ENCODE peak calls at places on chromosomes 16 and 17, in ten cellular contexts. T, U, V, A, I, Y, K, J, C and O are unnamed samples.

GRCh38 chr17:58136669-58137279 is 11.4 kb upstream of the OR4D1 start:
- DNase-seq in A (no peak), Y (peak), U (no peak), T (no peak), I (no peak), K (no peak), C (no peak), J (no peak), V (no peak), O (no peak)

GRCh38 chr17:80724723-80725388 is 180.2 kb downstream of the RPTOR start:
- DNase-seq in V (no peak), Y (peak), T (no peak), J (no peak), K (no peak), C (no peak), A (peak), I (no peak), U (no peak), O (no peak)

GRCh38 chr17:51260960-51261958 is 913 bp downstream of the UTP18 start:
- DNase-seq in I (no peak), U (peak), V (peak), Y (peak), T (peak), A (no peak), J (peak), K (peak), C (peak), O (peak)

GRCh38 chr17:36778458-36778857 is 158.8 kb upstream of the LHX1 start:
- DNase-seq in C (no peak), V (no peak), A (no peak), Y (no peak), U (no peak), J (no peak), I (no peak), T (no peak), K (no peak), O (no peak)

GRCh38 chr17:19645608-19646250 is 2.8 kb upstream of the ALDH3A2 start:
- DNase-seq in K (no peak), A (no peak), U (no peak), I (no peak), Y (peak), V (peak), C (no peak), T (no peak), J (no peak), O (no peak)

GRCh38 chr17:19762515-19762961 is 14.4 kb upstream of the ALDH3A1 start:
- DNase-seq in A (peak), I (peak), U (peak), Y (peak), C (no peak), K (peak), J (no peak), T (peak), V (peak), O (peak)

GRCh38 chr16:10946308-10946707 is 1.9 kb downstream of the CLEC16A start:
- DNase-seq in I (no peak), V (no peak), T (no peak), K (no peak), A (no peak), U (no peak), Y (no peak), C (no peak), J (no peak), O (no peak)

GRCh38 chr16:56763305-56763916 is 33.5 kb downstream of the NUP93 start:
- DNase-seq in I (no peak), T (no peak), K (no peak), Y (no peak), U (no peak), A (no peak), C (no peak), J (no peak), V (no peak), O (no peak)

GRCh38 chr17:74018116-74018515 is 185.4 kb upstream of the RPL38 start:
- DNase-seq in V (no peak), U (no peak), I (no peak), Y (no peak), C (no peak), K (no peak), J (no peak), A (no peak), T (no peak), O (no peak)

GRCh38 chr16:84647830-84648594 is at the start of gene KLHL36:
- DNase-seq in V (peak), C (no peak), J (no peak), K (peak), Y (peak), A (no peak), T (peak), U (peak), I (peak), O (peak)

GRCh38 chr16:84103678-84104077 is 13.1 kb downstream of the MBTPS1 start:
- DNase-seq in V (no peak), K (no peak), I (no peak), U (no peak), T (no peak), J (no peak), Y (no peak), A (no peak), C (no peak), O (no peak)

GRCh38 chr16:68972720-68973119 is 129.4 kb downstream of the TANGO6 start:
- DNase-seq in J (no peak), C (no peak), V (peak), Y (peak), T (no peak), U (no peak), A (peak), K (no peak), I (no peak), O (no peak)

GRCh38 chr17:64063766-64064224 is 43.4 kb upstream of the ICAM2 start:
- DNase-seq in T (peak), I (peak), U (peak), Y (peak), J (no peak), A (peak), C (no peak), V (peak), K (peak), O (no peak)

GRCh38 chr17:37116802-37117201 is 168.0 kb downstream of the AATF start:
- DNase-seq in V (no peak), I (no peak), U (no peak), K (no peak), A (no peak), J (no peak), Y (no peak), T (no peak), C (no peak), O (no peak)

GRCh38 chr17:62093188-62094155 is 28.4 kb upstream of the MED13 start:
- DNase-seq in Y (peak), C (no peak), T (no peak), K (no peak), U (no peak), V (peak), A (peak), I (no peak), J (no peak), O (peak)

GRCh38 chr16:84662471-84662870 is 14.2 kb downstream of the KLHL36 start:
- DNase-seq in K (no peak), U (no peak), J (no peak), I (no peak), V (no peak), T (no peak), C (no peak), Y (no peak), A (peak), O (no peak)

GRCh38 chr17:68389041-68389440 is 68.3 kb downstream of the WIPI1 start:
- DNase-seq in V (no peak), C (no peak), Y (no peak), I (no peak), J (no peak), T (no peak), U (no peak), A (no peak), K (no peak), O (peak)

GRCh38 chr16:22232277-22233049 is 26.4 kb downstream of the EEF2K start:
- DNase-seq in K (no peak), A (peak), C (no peak), Y (peak), V (no peak), I (no peak), J (no peak), T (peak), U (no peak), O (no peak)

GRCh38 chr17:39781028-39781800 is 43.5 kb downstream of the GRB7 start:
- DNase-seq in A (no peak), Y (no peak), K (no peak), I (no peak), C (no peak), J (no peak), T (no peak), U (no peak), V (peak), O (no peak)

GRCh38 chr16:4987580-4988374 is 29.6 kb downstream of the SEC14L5 start:
- DNase-seq in C (no peak), T (no peak), Y (peak), K (no peak), A (no peak), I (no peak), V (no peak), J (no peak), U (no peak), O (no peak)

GRCh38 chr16:79269211-79269863 is 331.2 kb downstream of the MAF start:
- DNase-seq in T (no peak), Y (no peak), J (no peak), U (no peak), C (no peak), A (no peak), K (no peak), V (no peak), I (no peak), O (no peak)

GRCh38 chr17:10803350-10803749 is 549 bp downstream of the TMEM238L start:
- DNase-seq in Y (no peak), I (no peak), J (no peak), V (no peak), K (no peak), C (no peak), A (no peak), T (peak), U (no peak), O (no peak)

GRCh38 chr17:2195729-2196128 is 107.9 kb downstream of the SMG6 start:
- DNase-seq in Y (no peak), T (no peak), U (no peak), K (peak), C (no peak), I (no peak), V (no peak), J (no peak), A (no peak), O (no peak)

GRCh38 chr17:66417300-66417719 is 114.9 kb downstream of the PRKCA start:
- DNase-seq in K (no peak), J (no peak), A (no peak), I (no peak), T (no peak), U (no peak), V (no peak), Y (no peak), C (no peak), O (no peak)

GRCh38 chr17:74832421-74832820 is 27.3 kb downstream of the GRIN2C start:
- DNase-seq in A (no peak), I (no peak), K (no peak), Y (no peak), J (no peak), U (no peak), V (no peak), T (no peak), C (no peak), O (no peak)

GRCh38 chr17:31696184-31696602 is 162.9 kb downstream of the COPRS start:
- DNase-seq in V (no peak), K (peak), U (peak), I (peak), C (peak), Y (no peak), T (peak), J (peak), A (peak), O (peak)

GRCh38 chr17:67440311-67441051 is 63.4 kb downstream of the PITPNC1 start:
- DNase-seq in K (no peak), C (no peak), V (peak), T (no peak), Y (no peak), U (no peak), I (no peak), A (no peak), J (no peak), O (no peak)

GRCh38 chr16:89033304-89033703 is 56.3 kb upstream of the CBFA2T3 start:
- DNase-seq in A (no peak), T (no peak), U (no peak), C (no peak), K (no peak), V (no peak), J (no peak), Y (no peak), I (no peak), O (no peak)

GRCh38 chr16:70437017-70437581 is 1.8 kb downstream of the ST3GAL2 start:
- DNase-seq in U (no peak), A (peak), V (peak), K (peak), J (no peak), I (peak), C (no peak), Y (no peak), T (no peak), O (no peak)

GRCh38 chr17:1259910-1260389 is 10.3 kb upstream of the BHLHA9 start:
- DNase-seq in A (no peak), Y (no peak), U (no peak), K (no peak), C (no peak), T (no peak), I (no peak), J (no peak), V (no peak), O (no peak)

GRCh38 chr16:4570688-4571321 is 14.7 kb downstream of the C16orf96 start:
- DNase-seq in C (no peak), Y (no peak), A (no peak), U (no peak), V (no peak), K (no peak), T (no peak), I (no peak), J (no peak), O (no peak)

GRCh38 chr17:73119631-73120030 is 27.1 kb upstream of the SLC39A11 start:
- DNase-seq in A (no peak), Y (no peak), T (no peak), J (no peak), U (no peak), K (no peak), I (no peak), V (no peak), C (no peak), O (no peak)

GRCh38 chr16:23476289-23476688 is 23.3 kb upstream of the COG7 start:
- DNase-seq in T (no peak), Y (no peak), J (no peak), C (no peak), A (no peak), U (no peak), I (no peak), K (no peak), V (no peak), O (no peak)

GRCh38 chr17:2905697-2906595 is 109.7 kb downstream of the RAP1GAP2 start:
- DNase-seq in C (no peak), Y (no peak), T (no peak), K (no peak), A (no peak), V (no peak), I (no peak), J (no peak), U (no peak), O (no peak)

DNA sequence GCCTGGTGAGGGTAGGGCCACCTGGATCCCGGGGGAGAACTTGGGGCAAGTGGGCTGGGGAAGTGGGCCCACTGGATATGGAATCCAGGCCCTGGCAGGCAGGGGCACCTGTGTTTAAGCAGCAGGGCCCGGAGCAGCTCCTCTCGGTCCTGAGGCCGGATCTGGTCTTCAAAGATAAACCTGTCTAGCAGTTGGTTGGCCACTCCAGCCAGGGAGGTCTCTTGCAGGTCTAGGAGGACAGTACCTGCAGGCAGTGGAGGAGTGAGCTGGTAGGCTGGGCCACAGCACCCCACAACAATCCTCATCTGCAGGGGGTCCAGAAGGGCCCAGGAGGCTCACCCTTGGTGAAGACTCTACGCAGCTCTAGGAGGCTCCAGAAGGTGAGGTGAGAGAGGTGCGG is 7.6 kb downstream of the SLC4A1 start:
- DNase-seq in U (no peak), I (no peak), C (no peak), T (no peak), A (no peak), Y (no peak), V (no peak), J (no peak), K (no peak), O (no peak)
- TF ChIP-seq POLR2A in U (no peak), I (no peak), C (no peak), T (no peak), A (no peak), Y (no peak), V (no peak), J (no peak), K (no peak), O (no peak)

GRCh38 chr16:25395528-25395927 is 137.9 kb upstream of the ZKSCAN2 start:
- DNase-seq in C (no peak), T (no peak), U (no peak), K (no peak), Y (no peak), A (no peak), V (peak), J (no peak), I (no peak), O (no peak)
- TF ChIP-seq CTCF in C (no peak), T (no peak), U (no peak), K (no peak), Y (no peak), A (no peak), V (peak), J (no peak), I (no peak), O (no peak)

DNA sequence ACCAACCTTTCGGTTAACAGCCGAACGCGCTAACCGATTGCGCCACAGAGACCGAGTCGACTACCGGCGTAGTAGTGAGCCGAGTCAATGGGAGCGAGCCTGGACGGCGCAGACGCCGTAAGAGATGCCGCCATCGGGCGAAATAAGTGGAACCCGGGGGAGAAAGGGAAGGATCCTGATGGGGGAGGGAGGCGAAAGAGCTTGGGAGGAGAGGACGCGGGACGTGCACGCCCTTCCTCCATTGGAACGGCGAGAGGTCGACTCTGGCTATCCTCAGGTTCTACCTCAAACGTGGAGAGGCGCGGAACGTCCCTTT is 780 bp upstream of the PSMB3 start:
- DNase-seq in Y (peak), U (peak), I (peak), V (peak), C (no peak), A (peak), J (no peak), T (peak), K (peak), O (peak)
- H3K4me3 ChIP-seq in Y (peak), U (peak), I (peak), V (peak), C (peak), A (peak), J (peak), T (peak), K (peak), O (peak)

GRCh38 chr16:7355758-7356157 is 23.1 kb downstream of the RBFOX1 start:
- DNase-seq in T (no peak), U (no peak), I (no peak), J (no peak), C (no peak), K (no peak), A (no peak), V (no peak), Y (no peak), O (no peak)
- TF ChIP-seq POLR2A in T (no peak), U (no peak), I (no peak), J (no peak), C (no peak), K (no peak), A (no peak), V (no peak), Y (no peak), O (no peak)

GRCh38 chr16:896261-897199 is 74.3 kb downstream of the LMF1 start:
- DNase-seq in U (no peak), C (no peak), V (no peak), I (no peak), J (no peak), T (no peak), K (no peak), Y (no peak), A (no peak), O (no peak)

GRCh38 chr16:895371-895770 is 75.4 kb downstream of the LMF1 start:
- DNase-seq in T (no peak), V (no peak), K (no peak), I (no peak), Y (no peak), U (no peak), J (no peak), C (no peak), A (no peak), O (no peak)

GRCh38 chr16:893360-893759 is 77.4 kb downstream of the LMF1 start:
- DNase-seq in K (no peak), J (no peak), T (no peak), U (no peak), A (no peak), C (no peak), I (no peak), V (peak), Y (no peak), O (no peak)

GRCh38 chr16:894136-894535 is 76.6 kb downstream of the LMF1 start:
- DNase-seq in U (peak), K (peak), A (no peak), C (no peak), T (no peak), Y (no peak), V (no peak), I (peak), J (no peak), O (no peak)

GRCh38 chr16:894841-895240 is 75.9 kb downstream of the LMF1 start:
- DNase-seq in T (no peak), K (no peak), C (no peak), Y (no peak), J (no peak), U (no peak), V (no peak), A (no peak), I (no peak), O (no peak)
- TF ChIP-seq CTCF in T (no peak), K (no peak), C (no peak), Y (no peak), J (no peak), U (no peak), V (no peak), A (no peak), I (no peak), O (no peak)

GRCh38 chr17:77882481-77883212 is 75.9 kb upstream of the TNRC6C start:
- DNase-seq in U (peak), T (peak), V (peak), A (peak), K (peak), C (no peak), J (no peak), I (no peak), Y (no peak), O (no peak)
- H3K4me3 ChIP-seq in U (no peak), T (no peak), V (peak), A (no peak), K (no peak), C (no peak), J (no peak), I (no peak), Y (no peak), O (no peak)